ENCODE peak calls at places on chromosomes 11 and 22, in seven cellular contexts. Z is fibroblast of villous mesenchyme, A is lung, T is mesendoderm, V is GM23338, Q is frontal cortex, H is HTR-8/SVneo. S is an unnamed sample.

GRCh38 chr22:29382575-29383328 is 5.6 kb downstream of the AP1B1 start:
- DNase-seq in H (no peak), V (no peak), A (no peak), Z (no peak), T (no peak), Q (no peak), S (no peak)

GRCh38 chr11:118691926-118692830 is 12.7 kb upstream of the TREH start:
- DNase-seq in Q (no peak), H (peak), T (peak), Z (peak), V (no peak), A (no peak), S (no peak)

GRCh38 chr11:121886005-121886739 is 229.8 kb downstream of the BLID start:
- DNase-seq in A (no peak), Z (no peak), Q (no peak), H (no peak), T (no peak), V (no peak), S (peak)

GRCh38 chr22:37930270-37930951 is 23.0 kb downstream of the C22orf23 start:
- DNase-seq in V (peak), T (peak), A (no peak), Z (peak), H (no peak), Q (peak), S (no peak)

GRCh38 chr11:33500865-33501479 is 199.7 kb downstream of the C11orf91 start:
- DNase-seq in H (peak), T (peak), V (peak), Q (no peak), A (no peak), Z (peak), S (peak)

GRCh38 chr22:32204211-32204855 is 540 bp downstream of the RFPL2 start:
- DNase-seq in Z (no peak), Q (no peak), V (peak), A (no peak), H (no peak), T (peak), S (peak)

GRCh38 chr11:30406978-30407762 is 84.3 kb downstream of the ARL14EP start:
- DNase-seq in T (peak), Q (no peak), Z (no peak), A (no peak), V (peak), H (no peak), S (no peak)

GRCh38 chr11:58395581-58395980 is 11.1 kb downstream of the OR5B3 start:
- DNase-seq in Z (no peak), V (no peak), H (no peak), T (no peak), Q (no peak), A (no peak), S (no peak)

GRCh38 chr11:69615545-69616278 is 25.2 kb upstream of the CCND1 start:
- DNase-seq in Q (no peak), H (no peak), A (no peak), T (no peak), V (peak), Z (no peak), S (no peak)

GRCh38 chr11:34327804-34328631 is 29.8 kb downstream of the ABTB2 start:
- DNase-seq in Z (peak), A (no peak), V (no peak), Q (no peak), T (peak), H (no peak), S (no peak)

GRCh38 chr11:17596711-17597110 is 49.7 kb downstream of the OTOG start:
- DNase-seq in H (no peak), T (no peak), Z (no peak), A (no peak), V (no peak), Q (no peak), S (no peak)

GRCh38 chr11:10348650-10349280 is 43.9 kb downstream of the ADM start:
- DNase-seq in V (no peak), T (peak), Q (no peak), A (no peak), H (no peak), Z (peak), S (no peak)

GRCh38 chr22:19806213-19807160 is 45.9 kb downstream of the TBX1 start:
- DNase-seq in V (no peak), T (no peak), A (peak), Q (no peak), H (peak), Z (no peak), S (peak)

GRCh38 chr11:134505125-134505524 is 93.1 kb upstream of the B3GAT1 start:
- DNase-seq in Q (no peak), V (no peak), A (no peak), Z (no peak), T (no peak), H (no peak), S (no peak)

GRCh38 chr11:70364745-70365535 is 33.4 kb upstream of the CTTN start:
- DNase-seq in Z (no peak), A (no peak), H (no peak), Q (no peak), T (no peak), V (no peak), S (no peak)

GRCh38 chr11:108865411-108865810 is 200.5 kb downstream of the DDX10 start:
- DNase-seq in H (no peak), Z (no peak), Q (no peak), T (no peak), V (no peak), A (no peak), S (no peak)

GRCh38 chr11:662689-663274 is 25.7 kb downstream of the DRD4 start:
- DNase-seq in T (peak), Q (peak), H (peak), Z (peak), V (peak), A (peak), S (peak)

GRCh38 chr11:12075822-12076821 is 34.3 kb upstream of the MICAL2 start:
- DNase-seq in Q (no peak), V (no peak), A (peak), T (no peak), H (peak), Z (peak), S (no peak)

GRCh38 chr11:119337581-119338317 is 2.9 kb downstream of the C1QTNF5 start:
- DNase-seq in T (peak), Z (peak), V (peak), H (peak), A (no peak), Q (no peak), S (peak)

GRCh38 chr22:29503811-29504372 is 23.9 kb downstream of the NEFH start:
- DNase-seq in A (no peak), H (no peak), V (no peak), Z (peak), Q (peak), T (no peak), S (peak)

GRCh38 chr11:59556883-59557205 is 45.5 kb downstream of the OR4D9 start:
- DNase-seq in H (no peak), T (no peak), V (peak), Z (peak), Q (no peak), A (no peak), S (peak)

GRCh38 chr11:35765211-35765610 is 102.6 kb downstream of the TRIM44 start:
- DNase-seq in V (no peak), T (no peak), Q (no peak), H (no peak), A (no peak), Z (no peak), S (no peak)

GRCh38 chr11:16749666-16750065 is 11.2 kb downstream of the C11orf58 start:
- DNase-seq in Q (no peak), T (no peak), H (no peak), A (no peak), V (no peak), Z (no peak), S (no peak)

GRCh38 chr22:50089231-50090140 is at the start of gene MOV10L1:
- DNase-seq in T (no peak), H (no peak), Z (no peak), Q (peak), V (peak), A (no peak), S (peak)

GRCh38 chr11:69674267-69674885 is 777 bp downstream of the LTO1 start:
- DNase-seq in V (peak), H (peak), T (no peak), Z (peak), Q (no peak), A (no peak), S (peak)

GRCh38 chr11:134349109-134349801 is 17.5 kb downstream of the GLB1L2 start:
- DNase-seq in T (peak), H (no peak), Z (no peak), V (no peak), Q (no peak), A (no peak), S (no peak)

GRCh38 chr11:888290-889212 is 22.1 kb downstream of the CHID1 start:
- DNase-seq in Z (no peak), T (no peak), V (no peak), H (no peak), Q (no peak), A (no peak), S (no peak)

GRCh38 chr22:22934543-22935055 is 47.0 kb downstream of the IGLL5 start:
- DNase-seq in A (no peak), T (no peak), H (no peak), Z (no peak), Q (no peak), V (no peak), S (no peak)

GRCh38 chr11:10838083-10838482 is 19.8 kb downstream of the ZBED5 start:
- DNase-seq in T (no peak), Z (peak), A (no peak), H (no peak), V (no peak), Q (no peak), S (no peak)

GRCh38 chr11:127898422-127899365 is 688.7 kb downstream of the ETS1 start:
- DNase-seq in T (no peak), Z (no peak), A (no peak), H (no peak), V (no peak), Q (no peak), S (no peak)

GRCh38 chr11:115267871-115268270 is 236.3 kb downstream of the CADM1 start:
- DNase-seq in Q (no peak), A (no peak), Z (peak), T (no peak), V (no peak), H (no peak), S (no peak)

GRCh38 chr11:8206251-8207079 is 37.6 kb upstream of the RIC3 start:
- DNase-seq in H (no peak), V (peak), T (no peak), Q (peak), A (no peak), Z (no peak), S (no peak)

GRCh38 chr11:94960488-94960887 is 12.9 kb downstream of the CWC15 start:
- DNase-seq in H (no peak), V (no peak), T (no peak), Q (no peak), Z (no peak), A (no peak), S (no peak)

GRCh38 chr11:36688892-36689291 is 90.9 kb upstream of the RAG2 start:
- DNase-seq in Z (no peak), A (no peak), T (no peak), H (no peak), Q (no peak), V (no peak), S (no peak)

GRCh38 chr11:746289-747175 is 732 bp upstream of the TALDO1 start:
- DNase-seq in A (no peak), Q (peak), Z (peak), V (peak), H (no peak), T (peak), S (peak)

GRCh38 chr11:114384487-114384886 is 15.8 kb downstream of the C11orf71 start:
- DNase-seq in H (no peak), Z (no peak), A (no peak), V (no peak), T (no peak), Q (no peak), S (no peak)